ENCODE peak calls at places on chromosomes 7 and 10, in five cellular contexts. B, L, I, V and K are unnamed samples.

GRCh38 chr7:50268223-50268622 is 36.3 kb upstream of the IKZF1 start:
- DNase-seq in B (no peak), L (no peak), I (no peak), V (no peak), K (no peak)

GRCh38 chr10:30940279-30940678 is 91.4 kb downstream of the ZNF438 start:
- DNase-seq in V (no peak), L (no peak), B (no peak), I (no peak), K (no peak)

GRCh38 chr7:33191326-33191725 is 62.0 kb downstream of the BBS9 start:
- DNase-seq in I (peak), L (no peak), V (no peak), B (peak), K (no peak)

GRCh38 chr7:142785841-142786250 is 15.1 kb downstream of the PRSS2 start:
- DNase-seq in L (no peak), B (peak), I (peak), V (no peak), K (no peak)

GRCh38 chr10:122514045-122514840 is 46.3 kb upstream of the DMBT1 start:
- DNase-seq in L (peak), I (no peak), V (no peak), B (no peak), K (no peak)

GRCh38 chr10:19828278-19829049 is 12.2 kb downstream of the PLXDC2 start:
- DNase-seq in V (no peak), B (peak), I (peak), L (no peak), K (no peak)

GRCh38 chr10:129532838-129533237 is 65.8 kb downstream of the MGMT start:
- DNase-seq in I (no peak), B (no peak), L (no peak), V (no peak), K (no peak)

GRCh38 chr10:95246582-95247051 is 44.2 kb downstream of the PDLIM1 start:
- DNase-seq in L (peak), B (peak), I (peak), V (peak), K (peak)

GRCh38 chr7:132739271-132739955 is 163.1 kb upstream of the PLXNA4 start:
- DNase-seq in L (peak), I (no peak), B (no peak), V (peak), K (no peak)

GRCh38 chr7:129825005-129825553 is 127.7 kb downstream of the UBE2H start:
- DNase-seq in B (peak), V (peak), L (no peak), I (peak), K (peak)

GRCh38 chr10:70567603-70568002 is 34.9 kb downstream of the PRF1 start:
- DNase-seq in V (no peak), L (no peak), B (no peak), I (no peak), K (no peak)

GRCh38 chr10:86312701-86313270 is 53.8 kb downstream of the GRID1 start:
- DNase-seq in I (peak), V (no peak), L (no peak), B (peak), K (peak)

GRCh38 chr7:137146012-137146455 is 197.5 kb downstream of the PTN start:
- DNase-seq in I (no peak), L (peak), V (peak), B (no peak), K (no peak)

GRCh38 chr7:6234384-6234783 is 38.0 kb downstream of the CYTH3 start:
- DNase-seq in V (no peak), I (no peak), L (no peak), B (no peak), K (no peak)

GRCh38 chr10:97321032-97321806 is 2.1 kb downstream of the FRAT1 start:
- DNase-seq in L (no peak), V (no peak), B (peak), I (peak), K (no peak)

GRCh38 chr7:157513682-157514081 is 176.9 kb downstream of the DNAJB6 start:
- DNase-seq in I (no peak), B (no peak), L (no peak), V (no peak), K (no peak)

GRCh38 chr7:51276967-51277366 is 39.6 kb downstream of the COBL start:
- DNase-seq in B (no peak), L (no peak), I (no peak), V (no peak), K (no peak)

GRCh38 chr7:99748846-99749579 is 14.0 kb upstream of the CYP3A7 start:
- DNase-seq in V (no peak), L (no peak), I (no peak), B (no peak), K (no peak)

GRCh38 chr7:147879116-147879750 is 711.3 kb upstream of the C7orf33 start:
- DNase-seq in L (no peak), I (no peak), B (no peak), V (no peak), K (no peak)

GRCh38 chr7:135736586-135737305 is 8.8 kb upstream of the SLC13A4 start:
- DNase-seq in V (no peak), L (no peak), B (no peak), I (no peak), K (no peak)

GRCh38 chr7:1397491-1398327 is 61.6 kb downstream of the MICALL2 start:
- DNase-seq in I (no peak), V (peak), L (peak), B (no peak), K (no peak)

GRCh38 chr10:100520811-100521210 is 1.1 kb upstream of the SEC31B start:
- DNase-seq in V (peak), I (no peak), B (no peak), L (peak), K (no peak)

GRCh38 chr7:80916770-80917681 is 1.8 kb downstream of the SEMA3C start:
- DNase-seq in L (peak), B (no peak), V (peak), I (peak), K (no peak)
- H3K23ac ChIP-seq in L (no peak), B (no peak), V (no peak), I (no peak), K (no peak)

GRCh38 chr7:40432046-40432445 is 297.2 kb downstream of the SUGCT start:
- DNase-seq in B (no peak), I (no peak), V (no peak), L (no peak), K (no peak)

GRCh38 chr7:40437936-40438634 is 303.3 kb downstream of the SUGCT start:
- DNase-seq in B (no peak), I (no peak), L (peak), V (peak), K (no peak)

GRCh38 chr7:40437498-40437897 is 302.7 kb downstream of the SUGCT start:
- DNase-seq in I (peak), B (no peak), V (peak), L (peak), K (no peak)

GRCh38 chr7:40436761-40437160 is 302.0 kb downstream of the SUGCT start:
- DNase-seq in V (no peak), I (no peak), L (no peak), B (no peak), K (no peak)
- H3K23ac ChIP-seq in V (no peak), I (no peak), L (peak), B (no peak), K (no peak)

DNA sequence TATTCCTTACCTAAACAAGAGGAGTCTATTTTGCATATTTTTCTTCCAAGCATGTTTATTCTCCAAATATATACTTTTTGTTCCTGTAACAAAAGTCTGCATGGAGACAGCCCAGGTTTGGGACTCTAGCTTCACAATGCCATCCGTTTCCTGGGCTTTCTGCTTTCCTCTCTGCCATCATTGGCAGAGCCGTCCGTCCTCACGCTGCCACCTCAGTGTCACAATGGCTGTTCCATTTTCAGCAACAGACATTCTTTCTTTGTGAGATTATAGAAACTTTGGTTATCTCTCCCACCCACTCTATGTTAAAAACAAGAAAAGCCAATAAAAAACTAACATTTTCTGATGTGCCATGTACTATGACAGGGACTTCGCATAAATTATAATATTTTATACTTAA is 825.2 kb downstream of the REEP3 start:
- DNase-seq in V (no peak), L (no peak), B (no peak), I (no peak), K (no peak)
- H3K23ac ChIP-seq in V (no peak), L (no peak), B (no peak), I (no peak), K (no peak)

DNA sequence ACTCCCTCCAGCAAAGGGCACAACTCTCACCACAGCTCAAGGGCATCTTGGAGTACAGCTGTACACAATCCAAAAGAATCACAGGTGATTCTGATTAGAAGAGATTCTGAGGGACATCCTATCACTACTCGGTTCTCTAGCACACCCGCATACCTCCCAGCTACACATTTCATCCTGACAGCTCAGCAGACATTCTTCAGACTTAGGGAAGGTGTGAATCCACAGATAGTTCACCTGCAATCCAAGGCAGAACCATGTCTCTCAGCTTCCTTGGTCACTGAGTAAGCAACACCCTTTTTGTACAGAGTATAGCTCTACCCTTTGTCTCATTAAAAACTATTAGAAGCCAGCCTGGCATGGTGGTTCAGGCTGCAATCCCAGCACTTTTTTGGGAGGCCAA is 26.8 kb upstream of the FBXW4 start:
- DNase-seq in B (no peak), V (no peak), L (no peak), I (peak), K (no peak)
- H3K23ac ChIP-seq in B (no peak), V (no peak), L (no peak), I (no peak), K (no peak)

DNA sequence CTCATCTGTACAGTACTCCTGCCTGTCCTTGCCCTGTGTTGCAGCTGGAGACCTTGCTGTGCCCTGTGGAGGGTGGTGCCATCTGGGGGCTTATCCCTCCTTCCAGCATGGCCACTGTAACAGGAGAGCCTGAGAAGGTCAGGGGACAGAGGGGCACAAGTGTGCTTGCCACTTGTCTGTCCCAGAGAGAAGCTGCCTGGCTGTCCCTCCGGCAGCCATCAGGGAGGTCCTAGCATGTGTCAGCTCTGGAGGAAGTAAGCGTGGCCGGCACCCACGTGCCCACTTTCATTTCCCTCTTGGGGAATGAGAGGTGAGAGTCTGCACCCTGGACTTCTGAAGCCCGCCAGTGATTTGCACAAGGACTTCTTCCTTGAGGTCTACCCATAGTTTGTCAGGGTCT is 97.0 kb upstream of the PPIF start:
- DNase-seq in B (no peak), V (no peak), L (no peak), I (no peak), K (no peak)
- H3K23ac ChIP-seq in B (no peak), V (no peak), L (no peak), I (no peak), K (peak)

DNA sequence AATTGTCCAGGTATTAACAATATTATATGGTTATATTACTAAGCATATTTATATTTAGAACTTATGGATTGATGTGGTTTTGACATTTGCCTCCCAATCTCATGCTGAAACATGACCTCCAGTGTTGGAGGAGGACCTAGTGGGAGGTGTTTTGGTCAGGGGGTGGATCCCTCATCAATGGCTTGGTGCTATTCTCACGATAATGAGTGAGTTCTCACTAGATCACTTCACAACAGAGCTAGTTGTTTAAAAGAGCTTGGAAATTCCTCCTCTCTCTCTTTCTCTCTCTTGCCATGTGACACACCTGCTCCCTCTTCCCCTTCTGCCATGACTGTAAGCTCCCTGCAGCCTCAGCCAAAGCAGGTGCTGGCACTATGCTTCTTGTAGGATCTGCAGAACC is 19.0 kb downstream of the TFEC start:
- DNase-seq in I (no peak), V (no peak), L (no peak), B (no peak), K (no peak)
- H3K23ac ChIP-seq in I (no peak), V (no peak), L (no peak), B (no peak), K (no peak)

GRCh38 chr10:17779761-17780160 is 27.8 kb downstream of the TMEM236 start:
- DNase-seq in V (no peak), B (no peak), I (no peak), L (no peak), K (no peak)
- H3K23ac ChIP-seq in V (no peak), B (no peak), I (no peak), L (no peak), K (no peak)